ENCODE peak calls at places on chromosomes 12 and 14, in nine cellular contexts. Y is CD4-positive, alpha-beta memory T cell; E is OCI-LY7; Q is naive thymus-derived CD4-positive, alpha-beta T cell; P is brain microvascular endothelial cell; W is choroid plexus epithelial cell; S is left ventricle myocardium inferior; K is lower leg skin; U is IMR-90. R is an unnamed sample.

GRCh38 chr14:32968972-32969544 is 30.4 kb downstream of the NPAS3 start:
- DNase-seq in Y (no peak), E (no peak), Q (no peak), P (no peak), W (no peak), S (no peak), K (no peak), U (no peak), R (no peak)

GRCh38 chr12:54352022-54352531 is 12.2 kb downstream of the GPR84 start:
- DNase-seq in Y (no peak), E (no peak), Q (peak), P (no peak), W (peak), S (peak), K (no peak), U (peak), R (peak)

GRCh38 chr12:6280053-6280469 is 30.4 kb upstream of the PLEKHG6 start:
- DNase-seq in Y (no peak), E (no peak), Q (no peak), P (peak), W (peak), S (no peak), K (peak), U (peak), R (peak)

GRCh38 chr14:72434856-72435255 is 459.0 kb downstream of the DPF3 start:
- DNase-seq in Y (no peak), E (no peak), Q (no peak), P (no peak), W (no peak), S (no peak), K (no peak), U (no peak), R (no peak)

GRCh38 chr14:72024043-72024407 is 91.8 kb downstream of the RGS6 start:
- DNase-seq in Y (peak), E (peak), Q (peak), P (peak), W (peak), S (no peak), K (peak), U (peak), R (no peak)

GRCh38 chr14:104387000-104387384 is 192.6 kb upstream of the C14orf180 start:
- DNase-seq in Y (no peak), E (no peak), Q (no peak), P (no peak), W (no peak), S (no peak), K (no peak), U (no peak), R (peak)

GRCh38 chr14:23605931-23606585 is 27.5 kb upstream of the JPH4 start:
- DNase-seq in Y (no peak), E (no peak), Q (no peak), P (no peak), W (no peak), S (no peak), K (no peak), U (peak), R (no peak)

GRCh38 chr12:93712204-93712603 is 35.0 kb downstream of the CRADD start:
- DNase-seq in Y (no peak), E (no peak), Q (no peak), P (no peak), W (no peak), S (no peak), K (no peak), U (no peak), R (no peak)

GRCh38 chr14:74237441-74237840 is 1.8 kb upstream of the VSX2 start:
- DNase-seq in Y (no peak), E (no peak), Q (no peak), P (no peak), W (no peak), S (no peak), K (no peak), U (no peak), R (no peak)

GRCh38 chr12:52204095-52204930 is 12.5 kb upstream of the KRT80 start:
- DNase-seq in Y (no peak), E (no peak), Q (no peak), P (peak), W (no peak), S (no peak), K (no peak), U (peak), R (peak)

GRCh38 chr12:106187155-106187789 is 48.5 kb upstream of the NUAK1 start:
- DNase-seq in Y (no peak), E (no peak), Q (no peak), P (no peak), W (no peak), S (no peak), K (no peak), U (no peak), R (no peak)

GRCh38 chr12:49904601-49905000 is 901 bp upstream of the FAIM2 start:
- DNase-seq in Y (no peak), E (no peak), Q (no peak), P (no peak), W (no peak), S (no peak), K (no peak), U (no peak), R (peak)

GRCh38 chr14:75343914-75344313 is 65.3 kb downstream of the FOS start:
- DNase-seq in Y (no peak), E (no peak), Q (no peak), P (peak), W (peak), S (no peak), K (no peak), U (no peak), R (no peak)

GRCh38 chr14:78170203-78170602 is at the start of gene NRXN3:
- DNase-seq in Y (no peak), E (no peak), Q (no peak), P (no peak), W (peak), S (no peak), K (no peak), U (no peak), R (no peak)

GRCh38 chr12:58455146-58455545 is 465.2 kb downstream of the LRIG3 start:
- DNase-seq in Y (no peak), E (no peak), Q (no peak), P (peak), W (peak), S (no peak), K (no peak), U (peak), R (no peak)

GRCh38 chr14:104794641-104795467 is 694 bp downstream of the AKT1 start:
- DNase-seq in Y (peak), E (peak), Q (no peak), P (no peak), W (peak), S (no peak), K (no peak), U (peak), R (no peak)

GRCh38 chr12:103677341-103677740 is 90.3 kb downstream of the STAB2 start:
- DNase-seq in Y (no peak), E (no peak), Q (no peak), P (no peak), W (no peak), S (no peak), K (no peak), U (no peak), R (no peak)

GRCh38 chr12:28059678-28060077 is 87.1 kb upstream of the PTHLH start:
- DNase-seq in Y (no peak), E (no peak), Q (no peak), P (no peak), W (no peak), S (no peak), K (no peak), U (no peak), R (no peak)

GRCh38 chr12:14957769-14958168 is 3.6 kb downstream of the ARHGDIB start:
- DNase-seq in Y (no peak), E (no peak), Q (no peak), P (no peak), W (no peak), S (no peak), K (no peak), U (no peak), R (no peak)

GRCh38 chr12:14959916-14960315 is 1.5 kb downstream of the ARHGDIB start:
- DNase-seq in Y (no peak), E (no peak), Q (no peak), P (no peak), W (no peak), S (no peak), K (no peak), U (no peak), R (no peak)

GRCh38 chr12:14959126-14959440 is 2.3 kb downstream of the ARHGDIB start:
- DNase-seq in Y (no peak), E (no peak), Q (no peak), P (no peak), W (no peak), S (no peak), K (no peak), U (no peak), R (no peak)

GRCh38 chr12:14959463-14959862 is 1.9 kb downstream of the ARHGDIB start:
- DNase-seq in Y (no peak), E (no peak), Q (no peak), P (no peak), W (no peak), S (no peak), K (no peak), U (no peak), R (no peak)

DNA sequence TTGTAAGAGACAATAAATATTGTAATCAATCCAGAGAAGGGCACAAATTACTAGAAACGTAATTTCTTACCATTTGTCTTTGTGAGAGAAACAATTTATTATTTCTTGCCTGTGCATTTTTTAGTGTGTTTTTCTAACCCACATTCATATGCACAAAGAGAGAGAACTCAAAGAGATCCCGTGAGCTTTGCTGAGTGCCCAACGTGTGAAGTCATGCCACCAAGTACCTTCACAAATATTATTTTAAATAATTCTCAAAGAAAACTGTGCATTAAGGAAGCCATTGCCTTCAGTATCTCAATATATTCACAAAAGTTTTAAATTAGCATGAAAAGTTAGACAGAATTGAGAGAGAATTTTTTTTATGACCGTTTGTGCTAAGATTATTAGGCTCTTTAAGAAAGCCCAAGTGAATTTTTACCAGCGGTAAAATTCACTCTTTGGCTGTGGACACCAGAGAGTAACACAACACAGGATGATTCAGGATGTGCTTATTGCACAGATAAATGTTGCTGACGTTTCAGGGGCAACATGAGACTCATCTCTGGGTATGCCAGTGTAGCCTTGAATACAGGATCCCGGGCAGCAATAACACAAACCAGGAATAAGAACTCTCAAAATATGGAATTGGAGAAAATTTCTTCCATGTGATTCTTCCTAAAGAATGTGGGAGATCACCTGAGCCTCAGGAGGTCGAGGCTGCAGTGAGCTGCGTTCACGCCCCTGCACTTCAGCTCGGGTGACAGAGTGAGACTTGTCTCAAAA is 2.9 kb downstream of the ARHGDIB start:
- DNase-seq in Y (no peak), E (no peak), Q (no peak), P (no peak), W (peak), S (no peak), K (no peak), U (no peak), R (no peak)
- H3K4me3 ChIP-seq in Y (peak), E (peak), Q (peak), P (no peak), W (no peak), S (peak), K (no peak), U (no peak), R (peak)

GRCh38 chr14:88388741-88389282 is 3.4 kb downstream of the SPATA7 start:
- DNase-seq in Y (no peak), E (no peak), Q (no peak), P (no peak), W (no peak), S (no peak), K (no peak), U (no peak), R (no peak)

GRCh38 chr14:88385212-88386101 is at the start of gene SPATA7:
- DNase-seq in Y (peak), E (peak), Q (peak), P (peak), W (peak), S (peak), K (peak), U (peak), R (peak)

GRCh38 chr14:88380405-88380804 is 5.1 kb upstream of the SPATA7 start:
- DNase-seq in Y (no peak), E (peak), Q (no peak), P (no peak), W (peak), S (no peak), K (no peak), U (peak), R (no peak)

GRCh38 chr14:88384653-88385205 is 728 bp upstream of the SPATA7 start:
- DNase-seq in Y (peak), E (no peak), Q (no peak), P (no peak), W (no peak), S (no peak), K (no peak), U (no peak), R (no peak)

GRCh38 chr14:88386395-88386794 is 938 bp downstream of the SPATA7 start:
- DNase-seq in Y (no peak), E (no peak), Q (no peak), P (no peak), W (no peak), S (no peak), K (no peak), U (no peak), R (no peak)
- H3K4me3 ChIP-seq in Y (no peak), E (peak), Q (peak), P (peak), W (peak), S (peak), K (no peak), U (peak), R (peak)

DNA sequence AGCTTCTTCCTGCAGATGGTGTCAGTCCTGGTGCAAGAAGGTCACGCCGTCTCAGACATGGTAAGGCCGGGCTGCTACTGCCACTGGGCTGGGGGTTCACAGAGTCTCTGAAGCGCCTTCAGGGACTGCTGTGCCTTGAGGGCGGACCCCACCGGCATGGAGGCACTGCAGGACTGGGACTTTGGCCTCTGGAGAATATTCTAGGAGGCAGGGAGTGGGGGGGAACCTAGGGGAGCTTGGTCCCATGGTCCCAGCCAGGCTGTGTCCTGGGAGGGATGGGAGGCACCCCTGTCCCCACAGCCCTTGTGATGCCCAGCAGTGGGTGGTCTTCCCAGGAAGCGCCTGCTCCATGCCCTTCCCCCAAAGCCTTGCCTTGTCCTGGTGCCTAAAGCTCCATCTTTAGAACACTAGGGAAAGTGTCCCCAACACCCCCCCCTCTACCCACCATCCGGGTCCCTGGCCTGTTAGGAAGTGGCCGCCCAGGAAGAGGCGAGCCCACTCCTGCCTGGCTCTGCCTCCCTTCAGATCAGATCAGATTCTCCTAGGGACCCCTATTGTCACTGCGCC is 1.5 kb downstream of the AMN start:
- DNase-seq in Y (no peak), E (no peak), Q (no peak), P (no peak), W (no peak), S (no peak), K (no peak), U (no peak), R (no peak)
- H3K4me3 ChIP-seq in Y (no peak), E (no peak), Q (no peak), P (no peak), W (no peak), S (no peak), K (no peak), U (no peak), R (no peak)

DNA sequence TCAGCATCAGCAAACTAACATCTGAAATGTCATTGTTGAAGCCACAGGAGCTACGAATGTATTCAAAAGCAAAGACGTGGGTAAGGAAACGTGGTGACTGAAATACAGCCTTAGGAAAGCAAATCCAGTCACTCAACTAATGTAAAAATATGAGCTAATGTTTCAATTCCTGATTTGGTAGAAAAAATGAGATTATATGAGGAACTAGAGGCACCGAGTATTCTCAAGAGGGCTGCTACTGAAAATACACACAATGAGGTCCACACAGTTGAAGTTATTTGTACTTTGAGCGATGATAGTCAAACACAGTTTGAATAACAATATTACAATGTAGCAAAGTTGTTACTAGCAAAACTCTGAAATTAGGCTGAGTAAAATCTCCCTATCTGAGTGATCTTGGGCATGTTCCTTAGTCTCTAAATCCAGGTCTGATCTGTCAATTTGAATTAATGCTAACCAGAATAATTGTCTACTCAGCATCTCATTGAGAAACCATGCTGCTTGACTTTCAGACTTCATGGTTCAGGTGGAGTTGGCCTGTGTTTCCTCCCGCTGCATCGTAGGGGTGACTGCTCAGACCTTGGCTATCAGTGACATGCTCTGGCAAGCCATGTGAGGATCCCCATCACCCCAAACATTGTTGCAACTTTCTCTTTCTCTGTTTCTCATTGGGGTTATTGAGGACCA is 467.1 kb upstream of the SOX5 start:
- DNase-seq in Y (no peak), E (no peak), Q (no peak), P (no peak), W (no peak), S (no peak), K (no peak), U (no peak), R (no peak)
- H3K4me3 ChIP-seq in Y (no peak), E (no peak), Q (no peak), P (no peak), W (no peak), S (no peak), K (no peak), U (no peak), R (no peak)

GRCh38 chr14:52268191-52269061 is 928 bp downstream of the PTGDR start:
- DNase-seq in Y (peak), E (no peak), Q (no peak), P (no peak), W (peak), S (no peak), K (no peak), U (peak), R (no peak)

GRCh38 chr14:52266782-52267181 is 716 bp upstream of the PTGDR start:
- DNase-seq in Y (no peak), E (no peak), Q (no peak), P (peak), W (no peak), S (no peak), K (no peak), U (no peak), R (no peak)

GRCh38 chr14:52266179-52266578 is 1.3 kb upstream of the PTGDR start:
- DNase-seq in Y (no peak), E (no peak), Q (no peak), P (peak), W (peak), S (no peak), K (peak), U (peak), R (peak)

GRCh38 chr14:52269100-52269499 is 1.6 kb downstream of the PTGDR start:
- DNase-seq in Y (no peak), E (no peak), Q (no peak), P (no peak), W (no peak), S (no peak), K (no peak), U (no peak), R (no peak)

GRCh38 chr14:52267501-52268190 is at the start of gene PTGDR:
- DNase-seq in Y (peak), E (no peak), Q (no peak), P (no peak), W (peak), S (peak), K (no peak), U (no peak), R (no peak)
- H3K4me3 ChIP-seq in Y (peak), E (no peak), Q (peak), P (peak), W (peak), S (peak), K (peak), U (peak), R (peak)

DNA sequence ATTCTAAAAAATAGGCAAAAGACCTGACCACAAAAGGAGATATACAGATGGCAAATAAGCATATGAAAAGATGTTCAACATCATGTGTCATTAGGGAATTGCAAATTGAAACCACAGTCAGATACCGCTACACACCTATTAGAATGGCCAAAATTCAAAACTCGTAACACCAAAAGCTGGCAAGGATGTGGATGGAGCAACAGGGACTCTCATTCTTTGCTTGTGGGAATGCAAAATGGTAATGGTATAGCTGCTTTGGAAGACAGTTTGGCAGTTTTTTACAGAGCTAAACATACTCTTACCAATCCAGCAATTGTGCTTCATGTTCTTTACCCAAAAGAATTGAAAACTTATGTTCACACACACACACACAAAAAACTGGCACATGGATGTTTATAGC is 8.2 kb upstream of the HMGA2 start:
- DNase-seq in Y (no peak), E (no peak), Q (no peak), P (no peak), W (no peak), S (no peak), K (no peak), U (no peak), R (no peak)
- H3K4me3 ChIP-seq in Y (no peak), E (no peak), Q (no peak), P (no peak), W (no peak), S (no peak), K (no peak), U (no peak), R (no peak)

GRCh38 chr14:49982082-49982481 is 89.2 kb downstream of the ARF6 start:
- DNase-seq in Y (no peak), E (no peak), Q (no peak), P (peak), W (peak), S (no peak), K (no peak), U (peak), R (no peak)
- H3K4me3 ChIP-seq in Y (peak), E (no peak), Q (no peak), P (no peak), W (peak), S (peak), K (no peak), U (no peak), R (no peak)